ENCODE peak calls at places on chromosome 15, in five cellular contexts. D, G, H, P and B are unnamed samples.

GRCh38 chr15:41958002-41958420 is 14.3 kb downstream of the EHD4 start:
- DNase-seq in D (no peak), G (no peak), H (no peak), P (no peak), B (no peak)

GRCh38 chr15:59105839-59106238 is 893 bp downstream of the CCNB2 start:
- DNase-seq in D (no peak), G (no peak), H (no peak), P (no peak), B (no peak)

GRCh38 chr15:65411470-65412071 is 11.2 kb downstream of the IGDCC4 start:
- DNase-seq in D (no peak), G (no peak), H (no peak), P (no peak), B (no peak)

GRCh38 chr15:66938114-66938830 is 127.1 kb upstream of the SMAD3 start:
- DNase-seq in D (no peak), G (no peak), H (no peak), P (no peak), B (no peak)

GRCh38 chr15:67779160-67780111 is 45.9 kb upstream of the SKOR1 start:
- DNase-seq in D (no peak), G (no peak), H (no peak), P (no peak), B (no peak)

GRCh38 chr15:70466895-70467529 is 296.3 kb downstream of the UACA start:
- DNase-seq in D (no peak), G (peak), H (no peak), P (peak), B (no peak)

GRCh38 chr15:38263996-38264395 is 11.4 kb downstream of the SPRED1 start:
- DNase-seq in D (no peak), G (no peak), H (no peak), P (no peak), B (no peak)

GRCh38 chr15:75063889-75064288 is 40.5 kb downstream of the PPCDC start:
- DNase-seq in D (no peak), G (no peak), H (no peak), P (no peak), B (no peak)

GRCh38 chr15:68420186-68420684 is 11.7 kb downstream of the ITGA11 start:
- DNase-seq in D (no peak), G (no peak), H (no peak), P (no peak), B (peak)

GRCh38 chr15:78265752-78266224 is 1.4 kb downstream of the DNAJA4 start:
- DNase-seq in D (no peak), G (no peak), H (peak), P (no peak), B (no peak)

GRCh38 chr15:22262613-22263020 is 182.3 kb downstream of the OR4M2 start:
- DNase-seq in D (no peak), G (no peak), H (no peak), P (no peak), B (peak)

GRCh38 chr15:70035719-70036077 is 62.0 kb downstream of the TLE3 start:
- DNase-seq in D (no peak), G (no peak), H (no peak), P (no peak), B (no peak)

GRCh38 chr15:48641416-48641815 is 4.1 kb downstream of the FBN1 start:
- DNase-seq in D (no peak), G (peak), H (no peak), P (no peak), B (no peak)

GRCh38 chr15:60695713-60696522 is 217.0 kb upstream of the ICE2 start:
- DNase-seq in D (no peak), G (no peak), H (no peak), P (no peak), B (no peak)

GRCh38 chr15:52324109-52324508 is 28.5 kb upstream of the MYO5C start:
- DNase-seq in D (no peak), G (no peak), H (no peak), P (no peak), B (no peak)

DNA sequence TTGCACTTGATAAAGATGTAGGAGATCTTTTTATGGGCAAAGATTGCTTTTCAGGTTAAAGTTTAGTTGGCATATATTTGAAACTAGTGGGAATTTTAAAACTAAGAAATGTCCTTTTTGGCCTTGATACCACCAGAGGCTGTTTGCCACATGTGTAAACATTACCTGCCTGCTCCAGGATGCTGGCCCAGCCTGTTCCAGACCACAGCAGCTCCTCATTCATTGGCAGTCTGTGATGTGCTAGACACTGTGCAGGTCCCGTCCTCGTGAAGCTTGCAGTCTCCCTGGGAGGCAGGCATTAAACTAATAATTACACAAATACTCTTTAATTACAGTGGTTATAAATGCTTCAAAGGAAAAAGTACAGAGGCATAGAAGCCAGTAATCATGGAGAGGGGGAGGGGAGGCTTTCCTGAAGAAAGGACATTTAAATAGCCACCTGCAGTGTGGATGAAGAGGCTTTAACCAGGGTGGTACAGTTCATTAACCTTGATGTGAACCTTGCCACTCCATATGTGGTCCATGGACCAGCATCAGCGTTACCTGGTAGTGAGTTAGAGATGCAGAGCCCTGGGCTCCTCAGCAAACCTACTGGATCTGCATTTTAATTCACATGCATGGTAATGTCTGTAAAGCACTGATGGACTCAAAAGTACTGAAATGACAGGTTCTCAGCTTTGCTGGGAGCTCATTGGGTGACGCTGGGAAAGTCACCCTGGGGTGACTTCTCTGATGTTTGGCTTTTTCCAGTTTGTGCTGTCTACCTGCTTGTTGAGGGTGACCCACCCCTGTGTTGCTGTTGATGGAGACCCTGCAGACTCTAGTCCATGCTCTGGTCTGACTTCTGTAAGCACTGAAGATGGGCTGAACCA is 5.3 kb downstream of the ZNF710 start:
- DNase-seq in D (no peak), G (no peak), H (no peak), P (no peak), B (no peak)
- H3K4me3 ChIP-seq in D (no peak), G (no peak), H (no peak), P (no peak), B (no peak)

DNA sequence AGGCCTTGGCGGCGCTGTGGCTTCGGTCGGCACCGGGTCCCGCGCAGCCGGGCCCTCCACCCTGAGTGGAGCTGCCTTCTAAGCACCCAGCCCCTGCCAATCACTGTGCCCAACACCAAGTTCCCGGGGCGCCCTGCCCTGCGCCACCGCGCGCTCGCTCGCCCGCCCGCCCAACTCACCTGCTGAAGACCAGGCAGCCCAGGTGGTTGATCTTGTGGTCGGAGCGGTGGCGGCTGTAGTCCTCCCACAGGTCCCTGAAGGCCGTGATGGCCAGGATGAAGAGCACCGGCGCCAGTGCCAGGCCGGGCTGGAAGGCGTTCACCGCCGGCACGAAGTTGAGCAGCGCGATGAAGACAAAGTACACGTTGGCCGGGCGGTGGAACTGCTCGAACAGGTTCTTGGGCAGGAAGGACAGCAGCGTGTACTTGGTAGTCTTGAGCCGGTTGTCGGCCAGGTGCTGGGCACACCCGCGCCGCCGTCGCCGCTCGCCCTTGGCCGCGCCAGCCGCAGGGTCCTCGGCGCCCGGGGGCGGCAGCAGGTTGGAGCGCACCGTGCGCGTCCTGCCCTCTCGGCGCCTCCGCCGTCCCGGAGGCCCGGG is 559 bp downstream of the ATP10A start:
- DNase-seq in D (peak), G (peak), H (no peak), P (peak), B (no peak)
- H3K4me3 ChIP-seq in D (peak), G (peak), H (peak), P (peak), B (peak)

GRCh38 chr15:31977812-31978662 is 52.3 kb upstream of the CHRNA7 start:
- DNase-seq in D (peak), G (peak), H (no peak), P (peak), B (no peak)
- H3K4me3 ChIP-seq in D (no peak), G (no peak), H (no peak), P (no peak), B (no peak)

GRCh38 chr15:29141206-29141907 is 128.3 kb downstream of the NSMCE3 start:
- DNase-seq in D (no peak), G (no peak), H (no peak), P (no peak), B (no peak)

GRCh38 chr15:29143293-29143692 is 126.3 kb downstream of the NSMCE3 start:
- DNase-seq in D (no peak), G (no peak), H (no peak), P (peak), B (no peak)

GRCh38 chr15:29143909-29144308 is 125.7 kb downstream of the NSMCE3 start:
- DNase-seq in D (no peak), G (peak), H (no peak), P (no peak), B (no peak)

GRCh38 chr15:29140475-29141172 is 129.0 kb downstream of the NSMCE3 start:
- DNase-seq in D (no peak), G (no peak), H (no peak), P (no peak), B (no peak)

DNA sequence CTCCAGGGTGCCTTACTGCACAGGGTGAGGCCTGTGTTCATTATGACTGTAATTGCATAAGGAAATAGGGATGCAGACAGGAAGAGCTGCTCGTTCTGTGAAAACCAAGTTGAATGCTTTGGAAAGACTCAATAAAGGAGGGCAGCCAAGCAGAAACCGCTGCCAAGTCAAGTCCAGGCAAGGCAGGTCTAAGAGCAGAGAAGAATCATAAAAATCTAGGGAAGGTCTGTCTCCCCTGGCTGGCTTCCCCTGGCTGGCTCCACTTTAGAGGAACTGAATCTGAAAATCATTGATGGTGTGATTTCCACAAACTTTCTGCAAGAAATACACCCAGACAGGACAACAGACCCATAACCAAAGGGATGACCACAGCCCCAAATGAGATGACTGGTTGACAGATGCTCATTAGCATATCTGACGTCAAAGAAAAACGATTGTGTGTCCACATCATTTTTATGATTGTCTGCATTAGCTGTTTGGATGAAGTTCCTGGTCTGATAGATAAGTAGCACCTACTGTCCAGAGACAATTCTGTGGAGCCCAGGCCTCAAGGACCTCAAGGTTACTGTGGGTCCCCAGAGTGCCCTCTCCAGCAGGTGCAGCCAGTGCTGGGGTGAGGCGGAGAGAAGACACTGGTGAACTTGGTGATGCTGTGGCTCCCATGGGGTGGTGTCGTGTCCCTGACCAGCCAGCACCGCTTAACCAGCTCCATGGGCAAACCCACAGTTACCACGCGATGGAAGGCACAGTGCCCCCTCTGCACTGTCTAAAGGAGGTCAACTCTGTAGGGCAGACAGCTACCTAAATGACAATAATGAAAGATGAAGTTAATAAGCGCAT is 127.5 kb downstream of the NSMCE3 start:
- DNase-seq in D (no peak), G (no peak), H (no peak), P (peak), B (no peak)
- H3K4me3 ChIP-seq in D (no peak), G (no peak), H (no peak), P (no peak), B (no peak)

GRCh38 chr15:45377630-45378148 is 655 bp downstream of the GATM start:
- DNase-seq in D (peak), G (no peak), H (peak), P (no peak), B (peak)
- H3K4me3 ChIP-seq in D (peak), G (peak), H (peak), P (peak), B (peak)

DNA sequence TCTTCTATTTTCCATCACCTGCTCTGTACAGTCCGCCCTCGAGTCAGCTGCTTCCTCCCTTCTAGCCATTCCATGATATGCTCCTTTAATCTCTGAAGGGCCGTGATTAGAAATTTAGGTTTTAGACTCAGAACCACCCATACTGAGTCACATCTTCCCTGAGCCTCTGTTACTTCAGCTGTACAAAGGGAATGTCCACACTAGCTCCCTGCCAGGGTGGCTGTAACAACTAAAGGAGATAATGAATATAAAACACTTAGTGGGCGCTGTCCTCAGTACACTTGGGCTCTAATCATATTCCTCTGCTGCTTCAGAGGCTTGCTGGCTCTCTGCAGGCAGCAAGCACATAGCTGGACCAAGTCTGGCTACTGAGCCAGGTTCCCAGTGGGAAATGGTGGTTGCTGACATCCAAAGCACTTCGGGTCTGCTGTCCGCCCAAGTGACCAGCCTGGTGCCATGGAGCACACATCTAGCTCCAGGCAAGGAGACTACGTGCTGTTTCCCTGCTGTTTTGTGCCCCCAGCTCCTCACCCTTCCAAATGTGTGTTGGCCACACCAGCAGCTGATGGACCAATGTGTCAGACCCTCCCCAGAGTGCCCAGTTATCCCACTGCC is 901 bp upstream of the CHST14 start:
- DNase-seq in D (no peak), G (peak), H (no peak), P (no peak), B (no peak)
- H3K4me3 ChIP-seq in D (peak), G (no peak), H (peak), P (peak), B (peak)

GRCh38 chr15:26771917-26772587 is 814 bp downstream of the GABRB3 start:
- DNase-seq in D (peak), G (no peak), H (no peak), P (no peak), B (no peak)

GRCh38 chr15:26773917-26774316 is 1.1 kb upstream of the GABRB3 start:
- DNase-seq in D (peak), G (no peak), H (no peak), P (no peak), B (no peak)

GRCh38 chr15:26771168-26771916 is 1.5 kb downstream of the GABRB3 start:
- DNase-seq in D (peak), G (no peak), H (no peak), P (peak), B (no peak)

GRCh38 chr15:26772588-26773484 is at the start of gene GABRB3:
- DNase-seq in D (peak), G (no peak), H (no peak), P (peak), B (no peak)

GRCh38 chr15:26773485-26773877 is 615 bp upstream of the GABRB3 start:
- DNase-seq in D (no peak), G (no peak), H (no peak), P (no peak), B (no peak)
- H3K4me3 ChIP-seq in D (peak), G (no peak), H (no peak), P (peak), B (peak)